ENCODE peak calls at places on chromosomes 13 and 19, in ten cellular contexts. One of them, this sample, is unnamed.

GRCh38 chr13:88806438-88806837 is 1135.3 kb downstream of the SLITRK5 start:
- DNase-seq in AG04450: no peak
- DNase-seq in brain microvascular endothelial cell: no peak
- DNase-seq in thoracic aorta: no peak
- DNase-seq in heart left ventricle: no peak
- DNase-seq in psoas muscle: no peak
- DNase-seq in neural progenitor cell: no peak
- DNase-seq in cardiac muscle cell: no peak
- DNase-seq in CD8-positive, alpha-beta T cell: no peak
- DNase-seq in HL-60: no peak
- DNase-seq in this sample: no peak

GRCh38 chr19:49064768-49065611 is at the start of gene NTF4:
- DNase-seq in heart left ventricle: no peak
- DNase-seq in HL-60: no peak
- DNase-seq in AG04450: no peak
- DNase-seq in CD8-positive, alpha-beta T cell: no peak
- DNase-seq in thoracic aorta: no peak
- DNase-seq in cardiac muscle cell: peak; percentile 50
- DNase-seq in neural progenitor cell: peak; percentile 88
- DNase-seq in brain microvascular endothelial cell: no peak
- DNase-seq in psoas muscle: peak; percentile 56
- DNase-seq in this sample: peak; percentile 27

GRCh38 chr13:99043700-99044300 is 65.9 kb upstream of the DOCK9 start:
- DNase-seq in heart left ventricle: no peak
- DNase-seq in cardiac muscle cell: no peak
- DNase-seq in CD8-positive, alpha-beta T cell: no peak
- DNase-seq in AG04450: no peak
- DNase-seq in psoas muscle: no peak
- DNase-seq in thoracic aorta: no peak
- DNase-seq in brain microvascular endothelial cell: no peak
- DNase-seq in HL-60: no peak
- DNase-seq in neural progenitor cell: no peak
- DNase-seq in this sample: no peak

GRCh38 chr19:13869324-13869723 is 7.6 kb upstream of the NANOS3 start:
- DNase-seq in thoracic aorta: no peak
- DNase-seq in brain microvascular endothelial cell: no peak
- DNase-seq in HL-60: no peak
- DNase-seq in heart left ventricle: no peak
- DNase-seq in psoas muscle: no peak
- DNase-seq in AG04450: no peak
- DNase-seq in CD8-positive, alpha-beta T cell: no peak
- DNase-seq in cardiac muscle cell: no peak
- DNase-seq in neural progenitor cell: no peak
- DNase-seq in this sample: no peak

GRCh38 chr19:13817615-13818371 is 22.6 kb downstream of the ZSWIM4 start:
- DNase-seq in psoas muscle: no peak
- DNase-seq in brain microvascular endothelial cell: no peak
- DNase-seq in thoracic aorta: no peak
- DNase-seq in neural progenitor cell: peak; percentile 94
- DNase-seq in cardiac muscle cell: no peak
- DNase-seq in CD8-positive, alpha-beta T cell: peak; percentile 25
- DNase-seq in AG04450: no peak
- DNase-seq in HL-60: no peak
- DNase-seq in heart left ventricle: peak; percentile 39
- DNase-seq in this sample: peak; percentile 94

GRCh38 chr13:40315416-40316064 is 350.9 kb downstream of the FOXO1 start:
- DNase-seq in HL-60: no peak
- DNase-seq in CD8-positive, alpha-beta T cell: peak; percentile 34
- DNase-seq in heart left ventricle: peak; percentile 26
- DNase-seq in cardiac muscle cell: peak; percentile 40
- DNase-seq in AG04450: no peak
- DNase-seq in thoracic aorta: no peak
- DNase-seq in neural progenitor cell: no peak
- DNase-seq in psoas muscle: no peak
- DNase-seq in brain microvascular endothelial cell: no peak
- DNase-seq in this sample: peak; percentile 12

GRCh38 chr19:35015576-35016351 is 14.5 kb upstream of the SCN1B start:
- DNase-seq in brain microvascular endothelial cell: no peak
- DNase-seq in AG04450: no peak
- DNase-seq in neural progenitor cell: no peak
- DNase-seq in heart left ventricle: no peak
- DNase-seq in cardiac muscle cell: peak; percentile 60
- DNase-seq in psoas muscle: no peak
- DNase-seq in thoracic aorta: no peak
- DNase-seq in CD8-positive, alpha-beta T cell: no peak
- DNase-seq in HL-60: no peak
- DNase-seq in this sample: no peak

GRCh38 chr19:32063601-32064000 is 281.8 kb upstream of the ZNF507 start:
- DNase-seq in heart left ventricle: peak; percentile 57
- DNase-seq in AG04450: no peak
- DNase-seq in CD8-positive, alpha-beta T cell: no peak
- DNase-seq in HL-60: no peak
- DNase-seq in thoracic aorta: no peak
- DNase-seq in neural progenitor cell: no peak
- DNase-seq in psoas muscle: no peak
- DNase-seq in cardiac muscle cell: no peak
- DNase-seq in brain microvascular endothelial cell: no peak
- DNase-seq in this sample: no peak

GRCh38 chr13:41034862-41035261 is 15.7 kb upstream of the ELF1 start:
- DNase-seq in HL-60: no peak
- DNase-seq in heart left ventricle: no peak
- DNase-seq in thoracic aorta: no peak
- DNase-seq in neural progenitor cell: no peak
- DNase-seq in cardiac muscle cell: no peak
- DNase-seq in AG04450: no peak
- DNase-seq in CD8-positive, alpha-beta T cell: no peak
- DNase-seq in brain microvascular endothelial cell: no peak
- DNase-seq in psoas muscle: no peak
- DNase-seq in this sample: no peak

GRCh38 chr19:7737215-7737614 is 5.3 kb upstream of the CLEC4G start:
- DNase-seq in cardiac muscle cell: no peak
- DNase-seq in CD8-positive, alpha-beta T cell: no peak
- DNase-seq in AG04450: no peak
- DNase-seq in HL-60: no peak
- DNase-seq in heart left ventricle: no peak
- DNase-seq in thoracic aorta: no peak
- DNase-seq in psoas muscle: no peak
- DNase-seq in neural progenitor cell: no peak
- DNase-seq in brain microvascular endothelial cell: no peak
- DNase-seq in this sample: no peak

GRCh38 chr13:30143671-30144400 is 163.5 kb downstream of the KATNAL1 start:
- DNase-seq in CD8-positive, alpha-beta T cell: no peak
- DNase-seq in cardiac muscle cell: peak; percentile 61
- DNase-seq in heart left ventricle: no peak
- DNase-seq in brain microvascular endothelial cell: peak; percentile 43
- DNase-seq in psoas muscle: no peak
- DNase-seq in AG04450: no peak
- DNase-seq in neural progenitor cell: no peak
- DNase-seq in thoracic aorta: no peak
- DNase-seq in HL-60: no peak
- DNase-seq in this sample: no peak

GRCh38 chr13:46885018-46885417 is 11.8 kb downstream of the HTR2A start:
- DNase-seq in thoracic aorta: no peak
- DNase-seq in psoas muscle: no peak
- DNase-seq in HL-60: no peak
- DNase-seq in AG04450: no peak
- DNase-seq in neural progenitor cell: no peak
- DNase-seq in heart left ventricle: no peak
- DNase-seq in CD8-positive, alpha-beta T cell: no peak
- DNase-seq in brain microvascular endothelial cell: peak; percentile 38
- DNase-seq in cardiac muscle cell: no peak
- DNase-seq in this sample: no peak

GRCh38 chr19:34502582-34503545 is 21.3 kb downstream of the WTIP start:
- DNase-seq in heart left ventricle: no peak
- DNase-seq in AG04450: no peak
- DNase-seq in cardiac muscle cell: no peak
- DNase-seq in HL-60: no peak
- DNase-seq in thoracic aorta: no peak
- DNase-seq in neural progenitor cell: no peak
- DNase-seq in CD8-positive, alpha-beta T cell: peak; percentile 7
- DNase-seq in brain microvascular endothelial cell: no peak
- DNase-seq in psoas muscle: no peak
- DNase-seq in this sample: no peak

GRCh38 chr13:52707375-52707774 is 32.2 kb downstream of the CNMD start:
- DNase-seq in HL-60: no peak
- DNase-seq in heart left ventricle: no peak
- DNase-seq in thoracic aorta: no peak
- DNase-seq in neural progenitor cell: no peak
- DNase-seq in AG04450: no peak
- DNase-seq in cardiac muscle cell: peak; percentile 5
- DNase-seq in brain microvascular endothelial cell: no peak
- DNase-seq in CD8-positive, alpha-beta T cell: no peak
- DNase-seq in psoas muscle: no peak
- DNase-seq in this sample: no peak

GRCh38 chr19:1090731-1091543 is 4.2 kb downstream of the POLR2E start:
- DNase-seq in heart left ventricle: no peak
- DNase-seq in HL-60: no peak
- DNase-seq in AG04450: no peak
- DNase-seq in psoas muscle: no peak
- DNase-seq in CD8-positive, alpha-beta T cell: peak; percentile 65
- DNase-seq in thoracic aorta: no peak
- DNase-seq in brain microvascular endothelial cell: no peak
- DNase-seq in neural progenitor cell: no peak
- DNase-seq in cardiac muscle cell: no peak
- DNase-seq in this sample: no peak

GRCh38 chr19:1093811-1094553 is 1.2 kb downstream of the POLR2E start:
- DNase-seq in heart left ventricle: no peak
- DNase-seq in cardiac muscle cell: no peak
- DNase-seq in HL-60: no peak
- DNase-seq in CD8-positive, alpha-beta T cell: no peak
- DNase-seq in neural progenitor cell: no peak
- DNase-seq in brain microvascular endothelial cell: no peak
- DNase-seq in psoas muscle: peak; percentile 57
- DNase-seq in thoracic aorta: no peak
- DNase-seq in AG04450: no peak
- DNase-seq in this sample: no peak

GRCh38 chr19:1093330-1093729 is 1.8 kb downstream of the POLR2E start:
- DNase-seq in brain microvascular endothelial cell: no peak
- DNase-seq in CD8-positive, alpha-beta T cell: no peak
- DNase-seq in thoracic aorta: no peak
- DNase-seq in psoas muscle: no peak
- DNase-seq in heart left ventricle: no peak
- DNase-seq in HL-60: no peak
- DNase-seq in neural progenitor cell: no peak
- DNase-seq in AG04450: no peak
- DNase-seq in cardiac muscle cell: no peak
- DNase-seq in this sample: no peak

GRCh38 chr19:1089891-1090290 is 5.3 kb downstream of the POLR2E start:
- DNase-seq in AG04450: no peak
- DNase-seq in CD8-positive, alpha-beta T cell: peak; percentile 65
- DNase-seq in psoas muscle: no peak
- DNase-seq in brain microvascular endothelial cell: no peak
- DNase-seq in cardiac muscle cell: no peak
- DNase-seq in HL-60: no peak
- DNase-seq in neural progenitor cell: no peak
- DNase-seq in heart left ventricle: no peak
- DNase-seq in thoracic aorta: no peak
- DNase-seq in this sample: no peak

GRCh38 chr19:1091544-1092175 is 3.5 kb downstream of the POLR2E start:
- DNase-seq in HL-60: no peak
- DNase-seq in neural progenitor cell: no peak
- DNase-seq in AG04450: no peak
- DNase-seq in thoracic aorta: no peak
- DNase-seq in psoas muscle: no peak
- DNase-seq in CD8-positive, alpha-beta T cell: no peak
- DNase-seq in heart left ventricle: no peak
- DNase-seq in brain microvascular endothelial cell: no peak
- DNase-seq in cardiac muscle cell: no peak
- DNase-seq in this sample: no peak
- H3K4me3 ChIP-seq in HL-60: no peak overlapping the region
- H3K4me3 ChIP-seq in neural progenitor cell: no peak overlapping the region
- H3K4me3 ChIP-seq in AG04450: no peak overlapping the region
- H3K4me3 ChIP-seq in thoracic aorta: no peak overlapping the region
- H3K4me3 ChIP-seq in psoas muscle: no peak overlapping the region
- H3K4me3 ChIP-seq in CD8-positive, alpha-beta T cell: no peak overlapping the region
- H3K4me3 ChIP-seq in heart left ventricle: no peak overlapping the region
- H3K4me3 ChIP-seq in brain microvascular endothelial cell: no peak overlapping the region
- H3K4me3 ChIP-seq in cardiac muscle cell: no peak overlapping the region
- H3K4me3 ChIP-seq in this sample: no peak overlapping the region

DNA sequence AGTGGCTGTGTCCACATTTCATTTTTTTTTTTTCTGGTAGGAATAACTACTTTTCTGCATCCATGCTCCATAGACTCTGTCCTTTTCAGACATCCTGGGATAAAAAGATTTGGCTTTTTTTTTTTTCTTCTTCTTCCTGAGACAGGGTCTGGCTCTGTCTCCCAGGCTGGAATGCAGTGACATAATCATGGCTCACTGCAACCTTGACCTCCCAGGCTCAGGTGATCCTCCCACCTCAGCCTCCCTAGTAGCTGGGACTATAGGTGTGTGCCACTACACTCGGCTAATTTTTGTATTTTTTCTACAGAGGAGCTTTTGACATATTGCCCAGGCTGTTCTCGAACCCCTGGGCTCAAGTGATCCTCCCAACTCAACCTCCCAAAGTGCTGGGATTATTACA is 4.1 kb upstream of the ICAM3 start:
- DNase-seq in AG04450: no peak
- DNase-seq in HL-60: no peak
- DNase-seq in CD8-positive, alpha-beta T cell: no peak
- DNase-seq in brain microvascular endothelial cell: no peak
- DNase-seq in cardiac muscle cell: no peak
- DNase-seq in heart left ventricle: no peak
- DNase-seq in psoas muscle: no peak
- DNase-seq in neural progenitor cell: no peak
- DNase-seq in thoracic aorta: no peak
- DNase-seq in this sample: no peak
- H3K4me3 ChIP-seq in AG04450: no peak overlapping the region
- H3K4me3 ChIP-seq in HL-60: no peak overlapping the region
- H3K4me3 ChIP-seq in CD8-positive, alpha-beta T cell: no peak overlapping the region
- H3K4me3 ChIP-seq in brain microvascular endothelial cell: no peak overlapping the region
- H3K4me3 ChIP-seq in cardiac muscle cell: no peak overlapping the region
- H3K4me3 ChIP-seq in heart left ventricle: no peak overlapping the region
- H3K4me3 ChIP-seq in psoas muscle: no peak overlapping the region
- H3K4me3 ChIP-seq in neural progenitor cell: no peak overlapping the region
- H3K4me3 ChIP-seq in thoracic aorta: no peak overlapping the region
- H3K4me3 ChIP-seq in this sample: no peak overlapping the region

DNA sequence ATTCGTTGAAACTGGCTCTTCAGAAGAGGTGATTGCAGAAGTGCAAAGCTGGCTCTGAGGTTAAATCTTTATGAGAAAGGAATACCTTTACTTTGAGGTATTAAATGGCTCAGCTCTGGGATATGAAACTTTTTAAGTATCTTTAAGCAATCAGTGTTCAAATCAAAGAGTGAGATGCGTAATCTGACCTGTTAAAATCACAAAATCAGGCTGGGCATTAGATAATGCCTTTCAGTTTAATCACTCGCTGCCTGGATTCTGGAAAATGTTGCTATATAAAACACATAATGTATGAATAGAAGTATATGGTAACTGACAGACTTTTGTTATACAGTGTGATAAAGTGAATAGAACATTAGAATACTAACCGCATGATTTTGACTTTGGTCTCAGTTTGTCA is 2.0 kb upstream of the DGKH start:
- DNase-seq in brain microvascular endothelial cell: no peak
- DNase-seq in cardiac muscle cell: no peak
- DNase-seq in psoas muscle: no peak
- DNase-seq in thoracic aorta: no peak
- DNase-seq in AG04450: no peak
- DNase-seq in heart left ventricle: no peak
- DNase-seq in HL-60: no peak
- DNase-seq in CD8-positive, alpha-beta T cell: no peak
- DNase-seq in neural progenitor cell: no peak
- DNase-seq in this sample: no peak
- H3K4me3 ChIP-seq in brain microvascular endothelial cell: no peak overlapping the region
- H3K4me3 ChIP-seq in cardiac muscle cell: no peak overlapping the region
- H3K4me3 ChIP-seq in psoas muscle: no peak overlapping the region
- H3K4me3 ChIP-seq in thoracic aorta: no peak overlapping the region
- H3K4me3 ChIP-seq in AG04450: no peak overlapping the region
- H3K4me3 ChIP-seq in heart left ventricle: no peak overlapping the region
- H3K4me3 ChIP-seq in HL-60: no peak overlapping the region
- H3K4me3 ChIP-seq in CD8-positive, alpha-beta T cell: no peak overlapping the region
- H3K4me3 ChIP-seq in neural progenitor cell: no peak overlapping the region
- H3K4me3 ChIP-seq in this sample: no peak overlapping the region

GRCh38 chr19:2097330-2098327 is 914 bp downstream of the IZUMO4 start:
- DNase-seq in neural progenitor cell: peak; percentile 23
- DNase-seq in brain microvascular endothelial cell: no peak
- DNase-seq in psoas muscle: no peak
- DNase-seq in CD8-positive, alpha-beta T cell: peak; percentile 39
- DNase-seq in heart left ventricle: no peak
- DNase-seq in AG04450: no peak
- DNase-seq in thoracic aorta: no peak
- DNase-seq in HL-60: no peak
- DNase-seq in cardiac muscle cell: no peak
- DNase-seq in this sample: no peak
- H3K4me3 ChIP-seq in neural progenitor cell: peak overlapping the region; percentile 44
- H3K4me3 ChIP-seq in brain microvascular endothelial cell: no peak overlapping the region
- H3K4me3 ChIP-seq in psoas muscle: peak overlapping the region; percentile 64
- H3K4me3 ChIP-seq in CD8-positive, alpha-beta T cell: peak overlapping the region; percentile 82
- H3K4me3 ChIP-seq in heart left ventricle: peak overlapping the region; percentile 93
- H3K4me3 ChIP-seq in AG04450: peak overlapping the region; percentile 63
- H3K4me3 ChIP-seq in thoracic aorta: peak overlapping the region; percentile 83
- H3K4me3 ChIP-seq in HL-60: peak overlapping the region; percentile 43
- H3K4me3 ChIP-seq in cardiac muscle cell: peak overlapping the region; percentile 19
- H3K4me3 ChIP-seq in this sample: peak overlapping the region; percentile 50